ENCODE peak calls at places on chromosomes 1 and 21, in seven cellular contexts. L, O, M, G, A, X and U are unnamed samples.

GRCh38 chr1:246508897-246509688 is 2.0 kb upstream of the SMYD3 start:
- DNase-seq in L (no peak), O (no peak), M (no peak), G (no peak), A (no peak), X (no peak), U (no peak)

GRCh38 chr1:206010101-206010500 is 6.9 kb upstream of the RAB7B start:
- DNase-seq in L (no peak), O (no peak), M (no peak), G (no peak), A (no peak), X (no peak), U (no peak)

GRCh38 chr21:17911628-17912027 is 92.5 kb upstream of the C21orf91 start:
- DNase-seq in L (no peak), O (no peak), M (no peak), G (no peak), A (peak; percentile 92), X (no peak), U (no peak)

GRCh38 chr1:203171341-203172183 is 4.1 kb downstream of the MYBPH start:
- DNase-seq in L (peak; percentile 71), O (no peak), M (no peak), G (no peak), A (no peak), X (peak; percentile 64), U (no peak)

GRCh38 chr1:109846148-109846547 is 64.5 kb upstream of the CSF1 start:
- DNase-seq in L (no peak), O (no peak), M (no peak), G (no peak), A (no peak), X (no peak), U (no peak)

GRCh38 chr1:175866776-175867175 is 123.4 kb upstream of the TNR start:
- DNase-seq in L (no peak), O (no peak), M (no peak), G (no peak), A (no peak), X (no peak), U (no peak)

GRCh38 chr1:230303069-230303468 is 123.1 kb downstream of the PGBD5 start:
- DNase-seq in L (no peak), O (no peak), M (no peak), G (no peak), A (no peak), X (no peak), U (no peak)

GRCh38 chr21:44582980-44583799 is 2.8 kb upstream of the KRTAP10-5 start:
- DNase-seq in L (no peak), O (no peak), M (no peak), G (no peak), A (no peak), X (peak; percentile 26), U (peak; percentile 33)

GRCh38 chr21:42652527-42653491 is 612 bp upstream of the PDE9A start:
- DNase-seq in L (peak; percentile 83), O (peak; percentile 81), M (no peak), G (peak; percentile 63), A (no peak), X (peak; percentile 89), U (peak; percentile 74)

GRCh38 chr1:235651170-235651806 is 1.7 kb upstream of the GNG4 start:
- DNase-seq in L (no peak), O (no peak), M (no peak), G (no peak), A (no peak), X (no peak), U (no peak)

GRCh38 chr1:175597969-175598765 is 145.2 kb downstream of the TNR start:
- DNase-seq in L (no peak), O (no peak), M (no peak), G (no peak), A (no peak), X (no peak), U (no peak)

GRCh38 chr21:35989185-35989735 is 71.1 kb downstream of the SETD4 start:
- DNase-seq in L (peak; percentile 82), O (no peak), M (no peak), G (no peak), A (no peak), X (peak; percentile 91), U (no peak)

GRCh38 chr1:156498447-156499193 is 2.0 kb downstream of the MEF2D start:
- DNase-seq in L (no peak), O (peak; percentile 72), M (no peak), G (peak; percentile 88), A (no peak), X (no peak), U (no peak)

GRCh38 chr1:238772321-238772720 is 614.0 kb upstream of the CHRM3 start:
- DNase-seq in L (no peak), O (no peak), M (no peak), G (no peak), A (peak; percentile 67), X (no peak), U (no peak)

GRCh38 chr1:193069748-193070394 is 10.5 kb downstream of the RO60 start:
- DNase-seq in L (no peak), O (no peak), M (no peak), G (no peak), A (no peak), X (no peak), U (no peak)

GRCh38 chr1:23010734-23011449 is 4.8 kb downstream of the TEX46 start:
- DNase-seq in L (no peak), O (no peak), M (no peak), G (no peak), A (peak; percentile 89), X (no peak), U (no peak)

GRCh38 chr1:66351474-66351873 is 182.5 kb upstream of the SGIP1 start:
- DNase-seq in L (no peak), O (no peak), M (no peak), G (no peak), A (no peak), X (no peak), U (no peak)

GRCh38 chr1:217004776-217005436 is 281.7 kb upstream of the ESRRG start:
- DNase-seq in L (no peak), O (no peak), M (no peak), G (no peak), A (no peak), X (no peak), U (no peak)

GRCh38 chr1:224773646-224774045 is 155.8 kb upstream of the DNAH14 start:
- DNase-seq in L (no peak), O (no peak), M (no peak), G (no peak), A (no peak), X (no peak), U (no peak)

GRCh38 chr1:231924183-231924582 is 297.6 kb downstream of the DISC1 start:
- DNase-seq in L (no peak), O (no peak), M (no peak), G (no peak), A (no peak), X (no peak), U (no peak)

GRCh38 chr1:58783090-58783992 is 506 bp downstream of the JUN start:
- DNase-seq in L (peak; percentile 87), O (peak; percentile 66), M (peak; percentile 18), G (peak; percentile 34), A (no peak), X (peak; percentile 93), U (peak; percentile 49)

GRCh38 chr1:214123061-214123784 is 135.4 kb downstream of the PROX1 start:
- DNase-seq in L (peak; percentile 59), O (peak; percentile 88), M (no peak), G (peak; percentile 42), A (peak; percentile 5), X (no peak), U (peak; percentile 56)

GRCh38 chr21:43938751-43939442 is 73.2 kb upstream of the TRAPPC10 start:
- DNase-seq in L (peak; percentile 88), O (peak; percentile 85), M (peak; percentile 87), G (peak; percentile 83), A (no peak), X (peak; percentile 92), U (peak; percentile 51)

GRCh38 chr1:104064391-104064790 is 314.7 kb downstream of the AMY1C start:
- DNase-seq in L (no peak), O (no peak), M (no peak), G (no peak), A (peak; percentile 44), X (no peak), U (no peak)

GRCh38 chr1:174584071-174584470 is 136.3 kb downstream of the GPR52 start:
- DNase-seq in L (no peak), O (no peak), M (no peak), G (no peak), A (no peak), X (no peak), U (no peak)

GRCh38 chr1:201565024-201565730 is 26.2 kb downstream of the NAV1 start:
- DNase-seq in L (peak; percentile 87), O (no peak), M (no peak), G (no peak), A (no peak), X (no peak), U (no peak)

GRCh38 chr1:208131631-208132286 is 112.4 kb downstream of the PLXNA2 start:
- DNase-seq in L (no peak), O (no peak), M (no peak), G (no peak), A (no peak), X (no peak), U (no peak)

GRCh38 chr1:183841950-183842816 is 37.3 kb downstream of the RGL1 start:
- DNase-seq in L (no peak), O (peak; percentile 46), M (no peak), G (peak; percentile 32), A (peak; percentile 87), X (no peak), U (peak; percentile 21)

GRCh38 chr1:153777648-153778047 is 2.4 kb downstream of the SLC27A3 start:
- DNase-seq in L (peak; percentile 85), O (peak; percentile 72), M (no peak), G (no peak), A (no peak), X (no peak), U (no peak)

GRCh38 chr1:87642581-87643129 is 314.0 kb downstream of the LMO4 start:
- DNase-seq in L (no peak), O (no peak), M (no peak), G (no peak), A (no peak), X (no peak), U (no peak)

GRCh38 chr1:8217011-8217711 is 100.8 kb upstream of the SLC45A1 start:
- DNase-seq in L (peak; percentile 83), O (peak; percentile 50), M (no peak), G (no peak), A (no peak), X (no peak), U (no peak)

GRCh38 chr1:91791691-91792392 is 94.1 kb downstream of the TGFBR3 start:
- DNase-seq in L (no peak), O (no peak), M (no peak), G (no peak), A (no peak), X (no peak), U (no peak)

GRCh38 chr1:39657402-39657801 is 14.5 kb downstream of the NT5C1A start:
- DNase-seq in L (no peak), O (no peak), M (no peak), G (no peak), A (no peak), X (no peak), U (no peak)

GRCh38 chr1:52927219-52928082 is at the start of gene SCP2:
- DNase-seq in L (peak; percentile 96), O (peak; percentile 82), M (peak; percentile 71), G (peak; percentile 86), A (no peak), X (peak; percentile 93), U (peak; percentile 83)

GRCh38 chr21:44752701-44753235 is 41.4 kb upstream of the TSPEAR start:
- DNase-seq in L (peak; percentile 34), O (no peak), M (no peak), G (no peak), A (no peak), X (peak; percentile 49), U (peak; percentile 41)